ENCODE peak calls at places on chromosome 9, in four cellular contexts. One of them, this sample, is unnamed.
A peak's percentile ranks its signal among the peaks of the same experiment; 100 is the strongest.

GRCh38 chr9:136995772-136996308 is 528 bp downstream of the CLIC3 start:
- DNase-seq in GM12891: no peak
- DNase-seq in GM12878: no peak
- DNase-seq in K562: peak; percentile 45
- DNase-seq in this sample: no peak

GRCh38 chr9:104286187-104286586 is 192.1 kb downstream of the SMC2 start:
- DNase-seq in K562: no peak
- DNase-seq in GM12878: no peak
- DNase-seq in GM12891: no peak
- DNase-seq in this sample: no peak

GRCh38 chr9:122051401-122052346 is 41.4 kb downstream of the TTLL11 start:
- DNase-seq in K562: peak; percentile 82
- DNase-seq in GM12878: peak; percentile 23
- DNase-seq in GM12891: no peak
- DNase-seq in this sample: no peak

GRCh38 chr9:121779381-121780117 is 128.1 kb downstream of the DAB2IP start:
- DNase-seq in K562: no peak
- DNase-seq in GM12891: no peak
- DNase-seq in GM12878: peak; percentile 5
- DNase-seq in this sample: no peak

GRCh38 chr9:130445268-130445983 is 665 bp downstream of the ASS1 start:
- DNase-seq in GM12891: no peak
- DNase-seq in K562: no peak
- DNase-seq in GM12878: no peak
- DNase-seq in this sample: no peak

GRCh38 chr9:4569101-4569500 is 78.8 kb downstream of the SLC1A1 start:
- DNase-seq in GM12878: no peak
- DNase-seq in GM12891: no peak
- DNase-seq in K562: no peak
- DNase-seq in this sample: no peak

GRCh38 chr9:1490341-1491115 is 440.4 kb downstream of the DMRT2 start:
- DNase-seq in GM12878: peak; percentile 35
- DNase-seq in GM12891: no peak
- DNase-seq in K562: no peak
- DNase-seq in this sample: no peak

GRCh38 chr9:15482146-15482545 is 28.6 kb downstream of the PSIP1 start:
- DNase-seq in GM12878: no peak
- DNase-seq in GM12891: no peak
- DNase-seq in K562: no peak
- DNase-seq in this sample: no peak

GRCh38 chr9:129100383-129101169 is 10.0 kb downstream of the CRAT start:
- DNase-seq in GM12891: no peak
- DNase-seq in GM12878: no peak
- DNase-seq in K562: no peak
- DNase-seq in this sample: no peak

GRCh38 chr9:68979538-68980314 is 34.2 kb downstream of the PRKACG start:
- DNase-seq in K562: no peak
- DNase-seq in GM12878: no peak
- DNase-seq in GM12891: no peak
- DNase-seq in this sample: no peak

GRCh38 chr9:17793713-17794622 is 215.1 kb downstream of the SH3GL2 start:
- DNase-seq in K562: peak; percentile 40
- DNase-seq in GM12891: no peak
- DNase-seq in GM12878: no peak
- DNase-seq in this sample: no peak

GRCh38 chr9:29556317-29556716 is 1983.0 kb upstream of the C9orf72 start:
- DNase-seq in K562: no peak
- DNase-seq in GM12891: no peak
- DNase-seq in GM12878: no peak
- DNase-seq in this sample: no peak

GRCh38 chr9:76733096-76733495 is 31.1 kb upstream of the PCA3 start:
- DNase-seq in GM12878: no peak
- DNase-seq in GM12891: no peak
- DNase-seq in K562: no peak
- DNase-seq in this sample: no peak

GRCh38 chr9:87891754-87892153 is 9.1 kb downstream of the SPATA31E1 start:
- DNase-seq in GM12891: no peak
- DNase-seq in GM12878: no peak
- DNase-seq in K562: no peak
- DNase-seq in this sample: no peak

GRCh38 chr9:32701321-32702022 is 66.0 kb upstream of the TAF1L start:
- DNase-seq in GM12878: no peak
- DNase-seq in GM12891: no peak
- DNase-seq in K562: no peak
- DNase-seq in this sample: no peak

GRCh38 chr9:105457560-105458294 is 9.9 kb downstream of the FSD1L start:
- DNase-seq in K562: no peak
- DNase-seq in GM12891: no peak
- DNase-seq in GM12878: no peak
- DNase-seq in this sample: no peak

GRCh38 chr9:69582544-69583297 is 89.5 kb downstream of the APBA1 start:
- DNase-seq in K562: no peak
- DNase-seq in GM12891: no peak
- DNase-seq in GM12878: no peak
- DNase-seq in this sample: no peak

GRCh38 chr9:108933231-108933630 is 693 bp downstream of the ELP1 start:
- DNase-seq in GM12891: no peak
- DNase-seq in GM12878: no peak
- DNase-seq in K562: peak; percentile 30
- DNase-seq in this sample: peak; percentile 7

GRCh38 chr9:135410831-135411473 is 68.6 kb upstream of the PPP1R26 start:
- DNase-seq in GM12878: no peak
- DNase-seq in GM12891: no peak
- DNase-seq in K562: no peak
- DNase-seq in this sample: no peak

GRCh38 chr9:126667190-126668055 is 53.7 kb downstream of the LMX1B start:
- DNase-seq in K562: peak; percentile 9
- DNase-seq in GM12891: no peak
- DNase-seq in GM12878: no peak
- DNase-seq in this sample: no peak

GRCh38 chr9:95788011-95788410 is 87.5 kb upstream of the ERCC6L2 start:
- DNase-seq in GM12878: no peak
- DNase-seq in GM12891: no peak
- DNase-seq in K562: no peak
- DNase-seq in this sample: no peak

GRCh38 chr9:114988962-114989599 is 58.7 kb upstream of the TNFSF8 start:
- DNase-seq in K562: no peak
- DNase-seq in GM12891: no peak
- DNase-seq in GM12878: peak; percentile 26
- DNase-seq in this sample: peak; percentile 57
- TF ChIP-seq SPI1 in K562: no peak
- TF ChIP-seq SPI1 in GM12891: no peak
- TF ChIP-seq SPI1 in GM12878: no peak
- TF ChIP-seq SPI1 in this sample: no peak

DNA sequence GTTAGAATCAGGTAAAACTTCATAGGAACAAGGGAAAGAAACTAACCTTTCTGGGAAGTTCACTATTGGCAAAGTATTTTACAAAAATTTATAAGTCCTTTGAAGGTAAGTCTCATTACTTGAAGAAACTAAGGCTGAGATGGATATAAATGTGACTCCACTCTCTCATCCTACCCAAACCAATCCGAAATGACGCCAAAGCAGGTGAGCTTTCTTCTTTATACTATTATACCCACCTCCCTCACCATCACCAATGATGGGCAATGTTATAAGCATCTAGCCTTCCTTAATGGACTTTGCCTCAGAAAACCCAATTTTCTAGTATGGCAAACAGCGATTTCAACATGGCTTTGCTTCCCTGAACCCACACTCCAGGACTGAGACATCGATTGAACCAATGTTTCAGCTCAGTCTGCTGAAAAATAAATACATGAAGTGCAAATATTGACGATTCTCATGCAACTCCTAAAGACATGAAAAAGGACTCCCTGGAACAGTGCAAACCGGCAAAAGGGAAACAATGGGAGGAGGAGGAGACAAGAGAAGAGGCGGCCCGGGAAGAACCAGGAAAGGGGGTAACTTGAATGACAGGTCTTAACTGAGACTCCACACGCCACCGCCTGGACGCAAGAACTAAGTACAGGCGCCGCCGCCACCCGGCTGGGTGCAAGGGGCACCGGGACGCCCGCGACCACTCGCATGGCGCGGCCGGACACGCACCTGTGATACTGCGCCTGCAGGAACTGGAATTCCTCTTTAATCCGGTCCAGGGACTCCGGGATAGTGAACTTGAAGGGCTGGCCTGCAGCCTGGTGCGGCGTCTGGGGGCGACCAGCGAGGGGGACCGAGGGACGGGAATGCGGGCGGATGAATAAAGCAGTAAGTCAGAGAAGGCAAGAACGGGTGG is 2.5 kb downstream of the TLE1 start:
- DNase-seq in GM12878: no peak
- DNase-seq in K562: no peak
- DNase-seq in GM12891: peak; percentile 22
- DNase-seq in this sample: no peak
- TF ChIP-seq SPI1 in GM12878: no peak
- TF ChIP-seq SPI1 in K562: no peak
- TF ChIP-seq SPI1 in GM12891: no peak
- TF ChIP-seq SPI1 in this sample: no peak

GRCh38 chr9:92138157-92138959 is 23.1 kb upstream of the SPTLC1 start:
- DNase-seq in GM12878: no peak
- DNase-seq in GM12891: peak; percentile 60
- DNase-seq in K562: peak; percentile 85
- DNase-seq in this sample: peak; percentile 63
- TF ChIP-seq SPI1 in GM12878: no peak
- TF ChIP-seq SPI1 in GM12891: no peak
- TF ChIP-seq SPI1 in K562: no peak
- TF ChIP-seq SPI1 in this sample: no peak

DNA sequence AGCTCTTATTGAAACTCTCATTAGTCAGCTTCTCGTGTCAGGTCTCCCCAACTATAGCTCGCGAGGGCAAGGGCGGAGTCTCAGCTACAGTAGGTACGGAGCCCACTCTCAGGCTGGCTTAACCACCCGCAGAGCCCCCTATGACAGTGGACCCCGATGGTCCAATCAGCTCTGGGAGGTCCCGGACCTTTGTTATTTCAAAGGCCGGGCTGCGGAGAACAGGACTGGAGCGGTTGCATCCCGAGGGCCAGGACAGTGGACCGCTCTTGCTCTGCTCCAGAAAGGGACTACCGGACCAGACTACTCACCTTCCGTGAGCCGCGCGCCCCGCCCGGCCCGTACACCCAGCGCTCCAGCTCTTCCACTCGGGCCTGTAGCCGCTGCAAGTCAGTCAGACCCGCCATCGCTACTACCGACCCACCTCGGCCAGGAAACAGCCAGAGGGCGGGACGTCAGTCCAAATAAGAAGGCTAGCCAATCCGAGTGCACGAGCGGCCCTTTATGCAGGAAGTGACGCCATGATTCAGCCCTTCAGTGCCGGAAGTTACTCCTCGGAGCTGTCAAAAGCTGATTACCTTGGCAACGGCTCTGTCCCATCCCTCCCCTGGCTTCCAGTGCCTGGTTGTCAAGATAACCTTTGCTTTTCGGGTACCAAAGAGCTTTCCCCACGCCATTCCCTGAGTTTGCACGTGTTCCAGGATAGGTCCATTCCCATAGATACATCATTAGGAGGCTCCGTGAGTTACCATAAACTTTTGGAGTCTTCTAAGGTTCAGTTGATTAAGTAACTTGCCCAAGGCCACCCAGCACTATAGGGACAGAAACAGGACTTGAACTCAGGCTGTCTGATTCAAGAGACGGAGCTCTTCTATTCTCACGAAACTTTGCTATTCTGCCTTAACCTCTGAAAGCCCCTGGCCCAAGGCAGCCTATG is at the start of gene DCTN3:
- DNase-seq in GM12891: peak; percentile 97
- DNase-seq in GM12878: peak; percentile 77
- DNase-seq in K562: peak; percentile 93
- DNase-seq in this sample: peak; percentile 96
- TF ChIP-seq SPI1 in GM12891: no peak
- TF ChIP-seq SPI1 in GM12878: no peak
- TF ChIP-seq SPI1 in K562: no peak
- TF ChIP-seq SPI1 in this sample: no peak

GRCh38 chr9:6024035-6024554 is 8.7 kb upstream of the RANBP6 start:
- DNase-seq in GM12878: no peak
- DNase-seq in GM12891: peak; percentile 12
- DNase-seq in K562: peak; percentile 35
- DNase-seq in this sample: no peak

GRCh38 chr9:6034954-6035353 is 19.5 kb upstream of the RANBP6 start:
- DNase-seq in K562: no peak
- DNase-seq in GM12891: no peak
- DNase-seq in GM12878: no peak
- DNase-seq in this sample: no peak

GRCh38 chr9:6029581-6029980 is 14.2 kb upstream of the RANBP6 start:
- DNase-seq in GM12878: no peak
- DNase-seq in GM12891: no peak
- DNase-seq in K562: no peak
- DNase-seq in this sample: no peak
- TF ChIP-seq SPI1 in GM12878: no peak
- TF ChIP-seq SPI1 in GM12891: no peak
- TF ChIP-seq SPI1 in K562: no peak
- TF ChIP-seq SPI1 in this sample: no peak

GRCh38 chr9:36501727-36502126 is 71.0 kb upstream of the MELK start:
- DNase-seq in GM12891: no peak
- DNase-seq in GM12878: no peak
- DNase-seq in K562: no peak
- DNase-seq in this sample: no peak

GRCh38 chr9:36499156-36499886 is 73.4 kb upstream of the MELK start:
- DNase-seq in K562: no peak
- DNase-seq in GM12891: no peak
- DNase-seq in GM12878: no peak
- DNase-seq in this sample: no peak

GRCh38 chr9:36504154-36504550 is 68.5 kb upstream of the MELK start:
- DNase-seq in GM12891: no peak
- DNase-seq in GM12878: no peak
- DNase-seq in K562: no peak
- DNase-seq in this sample: no peak

GRCh38 chr9:36503172-36504153 is 69.2 kb upstream of the MELK start:
- DNase-seq in K562: no peak
- DNase-seq in GM12891: no peak
- DNase-seq in GM12878: no peak
- DNase-seq in this sample: no peak
- TF ChIP-seq SPI1 in K562: no peak
- TF ChIP-seq SPI1 in GM12891: no peak
- TF ChIP-seq SPI1 in GM12878: no peak
- TF ChIP-seq SPI1 in this sample: no peak

DNA sequence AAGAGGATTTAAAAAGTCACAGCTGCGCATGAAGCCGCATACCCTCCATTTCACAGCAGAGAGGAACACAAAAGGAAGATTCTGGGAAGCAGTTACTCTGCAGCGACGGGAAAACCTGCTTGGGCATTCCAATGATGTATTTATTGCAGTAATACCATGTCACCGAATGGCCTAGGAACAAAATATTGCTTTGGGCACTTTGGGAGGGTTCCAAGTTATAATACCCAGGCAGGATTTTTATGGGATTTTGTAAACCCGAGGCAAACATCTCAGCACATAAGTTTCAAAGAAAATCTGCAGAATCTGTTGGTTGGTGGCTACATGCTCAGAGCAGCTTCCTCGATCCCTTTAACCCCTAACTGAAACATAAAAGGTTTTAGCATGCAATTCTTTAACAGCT is 195.2 kb downstream of the MAPKAP1 start:
- DNase-seq in GM12891: no peak
- DNase-seq in GM12878: no peak
- DNase-seq in K562: no peak
- DNase-seq in this sample: no peak
- TF ChIP-seq SPI1 in GM12891: no peak
- TF ChIP-seq SPI1 in GM12878: no peak
- TF ChIP-seq SPI1 in K562: no peak
- TF ChIP-seq SPI1 in this sample: no peak